ENCODE peak calls at places on chromosomes 2 and 18, in ten cellular contexts. One of them, this sample, is unnamed.

GRCh38 chr2:62343636-62344349 is 147.9 kb downstream of the B3GNT2 start:
- DNase-seq in anterior cingulate cortex: no peak
- DNase-seq in NCI-H2029: no peak
- DNase-seq in tibial artery: no peak
- DNase-seq in stimulated activated CD4-positive, alpha-beta T cell treated with anti-CD3 and anti-CD28 coated beads, Interleukin-4, amount 100 ng/mL, for 24 hours: no peak
- DNase-seq in retina: no peak
- DNase-seq in HT1080: no peak
- DNase-seq in ovary: no peak
- DNase-seq in esophagus muscularis mucosa: no peak
- DNase-seq in EL: no peak
- DNase-seq in this sample: no peak

GRCh38 chr2:197261808-197262226 is 48.8 kb downstream of the ANKRD44 start:
- DNase-seq in anterior cingulate cortex: no peak
- DNase-seq in NCI-H2029: peak
- DNase-seq in tibial artery: no peak
- DNase-seq in stimulated activated CD4-positive, alpha-beta T cell treated with anti-CD3 and anti-CD28 coated beads, Interleukin-4, amount 100 ng/mL, for 24 hours: no peak
- DNase-seq in retina: no peak
- DNase-seq in HT1080: no peak
- DNase-seq in ovary: no peak
- DNase-seq in esophagus muscularis mucosa: peak
- DNase-seq in EL: no peak
- DNase-seq in this sample: no peak

GRCh38 chr2:110741491-110741980 is 9.2 kb downstream of the ACOXL start:
- DNase-seq in anterior cingulate cortex: no peak
- DNase-seq in NCI-H2029: no peak
- DNase-seq in tibial artery: no peak
- DNase-seq in stimulated activated CD4-positive, alpha-beta T cell treated with anti-CD3 and anti-CD28 coated beads, Interleukin-4, amount 100 ng/mL, for 24 hours: no peak
- DNase-seq in retina: no peak
- DNase-seq in HT1080: no peak
- DNase-seq in ovary: no peak
- DNase-seq in esophagus muscularis mucosa: peak
- DNase-seq in EL: no peak
- DNase-seq in this sample: no peak

GRCh38 chr2:40289771-40290404 is 162.0 kb downstream of the SLC8A1 start:
- DNase-seq in anterior cingulate cortex: no peak
- DNase-seq in NCI-H2029: no peak
- DNase-seq in tibial artery: no peak
- DNase-seq in stimulated activated CD4-positive, alpha-beta T cell treated with anti-CD3 and anti-CD28 coated beads, Interleukin-4, amount 100 ng/mL, for 24 hours: no peak
- DNase-seq in retina: no peak
- DNase-seq in HT1080: no peak
- DNase-seq in ovary: no peak
- DNase-seq in esophagus muscularis mucosa: no peak
- DNase-seq in EL: no peak
- DNase-seq in this sample: no peak

GRCh38 chr2:25387479-25388449 is 46.0 kb upstream of the DNMT3A start:
- DNase-seq in anterior cingulate cortex: no peak
- DNase-seq in NCI-H2029: no peak
- DNase-seq in tibial artery: peak
- DNase-seq in stimulated activated CD4-positive, alpha-beta T cell treated with anti-CD3 and anti-CD28 coated beads, Interleukin-4, amount 100 ng/mL, for 24 hours: no peak
- DNase-seq in retina: no peak
- DNase-seq in HT1080: no peak
- DNase-seq in ovary: no peak
- DNase-seq in esophagus muscularis mucosa: no peak
- DNase-seq in EL: no peak
- DNase-seq in this sample: no peak

GRCh38 chr2:30109856-30110255 is 37.0 kb upstream of the YPEL5 start:
- DNase-seq in anterior cingulate cortex: no peak
- DNase-seq in NCI-H2029: no peak
- DNase-seq in tibial artery: no peak
- DNase-seq in stimulated activated CD4-positive, alpha-beta T cell treated with anti-CD3 and anti-CD28 coated beads, Interleukin-4, amount 100 ng/mL, for 24 hours: no peak
- DNase-seq in retina: no peak
- DNase-seq in HT1080: no peak
- DNase-seq in ovary: no peak
- DNase-seq in esophagus muscularis mucosa: peak
- DNase-seq in EL: peak
- DNase-seq in this sample: no peak

GRCh38 chr18:40348196-40348595 is 1606.8 kb upstream of the PIK3C3 start:
- DNase-seq in anterior cingulate cortex: no peak
- DNase-seq in NCI-H2029: no peak
- DNase-seq in tibial artery: no peak
- DNase-seq in stimulated activated CD4-positive, alpha-beta T cell treated with anti-CD3 and anti-CD28 coated beads, Interleukin-4, amount 100 ng/mL, for 24 hours: no peak
- DNase-seq in retina: no peak
- DNase-seq in HT1080: no peak
- DNase-seq in ovary: no peak
- DNase-seq in esophagus muscularis mucosa: no peak
- DNase-seq in EL: no peak
- DNase-seq in this sample: no peak

GRCh38 chr2:219468410-219469185 is 30.1 kb upstream of the GMPPA start:
- DNase-seq in anterior cingulate cortex: no peak
- DNase-seq in NCI-H2029: no peak
- DNase-seq in tibial artery: no peak
- DNase-seq in stimulated activated CD4-positive, alpha-beta T cell treated with anti-CD3 and anti-CD28 coated beads, Interleukin-4, amount 100 ng/mL, for 24 hours: no peak
- DNase-seq in retina: no peak
- DNase-seq in HT1080: no peak
- DNase-seq in ovary: no peak
- DNase-seq in esophagus muscularis mucosa: no peak
- DNase-seq in EL: peak
- DNase-seq in this sample: no peak

GRCh38 chr2:231988179-231988866 is 26.8 kb downstream of the DIS3L2 start:
- DNase-seq in anterior cingulate cortex: no peak
- DNase-seq in NCI-H2029: no peak
- DNase-seq in tibial artery: no peak
- DNase-seq in stimulated activated CD4-positive, alpha-beta T cell treated with anti-CD3 and anti-CD28 coated beads, Interleukin-4, amount 100 ng/mL, for 24 hours: no peak
- DNase-seq in retina: no peak
- DNase-seq in HT1080: no peak
- DNase-seq in ovary: no peak
- DNase-seq in esophagus muscularis mucosa: no peak
- DNase-seq in EL: no peak
- DNase-seq in this sample: no peak

GRCh38 chr2:53880756-53881155 is 21.0 kb upstream of the GPR75 start:
- DNase-seq in anterior cingulate cortex: no peak
- DNase-seq in NCI-H2029: no peak
- DNase-seq in tibial artery: no peak
- DNase-seq in stimulated activated CD4-positive, alpha-beta T cell treated with anti-CD3 and anti-CD28 coated beads, Interleukin-4, amount 100 ng/mL, for 24 hours: no peak
- DNase-seq in retina: no peak
- DNase-seq in HT1080: peak
- DNase-seq in ovary: no peak
- DNase-seq in esophagus muscularis mucosa: no peak
- DNase-seq in EL: peak
- DNase-seq in this sample: no peak

GRCh38 chr18:22176282-22176621 is 6.9 kb downstream of the GATA6 start:
- DNase-seq in anterior cingulate cortex: no peak
- DNase-seq in NCI-H2029: no peak
- DNase-seq in tibial artery: no peak
- DNase-seq in stimulated activated CD4-positive, alpha-beta T cell treated with anti-CD3 and anti-CD28 coated beads, Interleukin-4, amount 100 ng/mL, for 24 hours: no peak
- DNase-seq in retina: no peak
- DNase-seq in HT1080: no peak
- DNase-seq in ovary: no peak
- DNase-seq in esophagus muscularis mucosa: no peak
- DNase-seq in EL: no peak
- DNase-seq in this sample: no peak

GRCh38 chr18:60372598-60372997 is at the start of gene MC4R:
- DNase-seq in anterior cingulate cortex: peak
- DNase-seq in NCI-H2029: peak
- DNase-seq in tibial artery: no peak
- DNase-seq in stimulated activated CD4-positive, alpha-beta T cell treated with anti-CD3 and anti-CD28 coated beads, Interleukin-4, amount 100 ng/mL, for 24 hours: no peak
- DNase-seq in retina: peak
- DNase-seq in HT1080: peak
- DNase-seq in ovary: no peak
- DNase-seq in esophagus muscularis mucosa: no peak
- DNase-seq in EL: peak
- DNase-seq in this sample: no peak

GRCh38 chr2:235171511-235172130 is 219.8 kb downstream of the SH3BP4 start:
- DNase-seq in anterior cingulate cortex: no peak
- DNase-seq in NCI-H2029: no peak
- DNase-seq in tibial artery: no peak
- DNase-seq in stimulated activated CD4-positive, alpha-beta T cell treated with anti-CD3 and anti-CD28 coated beads, Interleukin-4, amount 100 ng/mL, for 24 hours: no peak
- DNase-seq in retina: no peak
- DNase-seq in HT1080: peak
- DNase-seq in ovary: no peak
- DNase-seq in esophagus muscularis mucosa: no peak
- DNase-seq in EL: peak
- DNase-seq in this sample: no peak

GRCh38 chr18:58135806-58136331 is 91.8 kb downstream of the NEDD4L start:
- DNase-seq in anterior cingulate cortex: peak
- DNase-seq in NCI-H2029: peak
- DNase-seq in tibial artery: no peak
- DNase-seq in stimulated activated CD4-positive, alpha-beta T cell treated with anti-CD3 and anti-CD28 coated beads, Interleukin-4, amount 100 ng/mL, for 24 hours: peak
- DNase-seq in retina: peak
- DNase-seq in HT1080: peak
- DNase-seq in ovary: peak
- DNase-seq in esophagus muscularis mucosa: no peak
- DNase-seq in EL: peak
- DNase-seq in this sample: peak

GRCh38 chr18:34880882-34881852 is 160.0 kb upstream of the MAPRE2 start:
- DNase-seq in anterior cingulate cortex: no peak
- DNase-seq in NCI-H2029: no peak
- DNase-seq in tibial artery: no peak
- DNase-seq in stimulated activated CD4-positive, alpha-beta T cell treated with anti-CD3 and anti-CD28 coated beads, Interleukin-4, amount 100 ng/mL, for 24 hours: no peak
- DNase-seq in retina: no peak
- DNase-seq in HT1080: no peak
- DNase-seq in ovary: no peak
- DNase-seq in esophagus muscularis mucosa: peak
- DNase-seq in EL: peak
- DNase-seq in this sample: no peak

GRCh38 chr2:43083278-43083677 is 143.1 kb downstream of the ZFP36L2 start:
- DNase-seq in anterior cingulate cortex: no peak
- DNase-seq in NCI-H2029: no peak
- DNase-seq in tibial artery: peak
- DNase-seq in stimulated activated CD4-positive, alpha-beta T cell treated with anti-CD3 and anti-CD28 coated beads, Interleukin-4, amount 100 ng/mL, for 24 hours: no peak
- DNase-seq in retina: no peak
- DNase-seq in HT1080: no peak
- DNase-seq in ovary: peak
- DNase-seq in esophagus muscularis mucosa: no peak
- DNase-seq in EL: no peak
- DNase-seq in this sample: no peak

GRCh38 chr2:195343942-195344530 is 313.0 kb upstream of the SLC39A10 start:
- DNase-seq in anterior cingulate cortex: no peak
- DNase-seq in NCI-H2029: no peak
- DNase-seq in tibial artery: no peak
- DNase-seq in stimulated activated CD4-positive, alpha-beta T cell treated with anti-CD3 and anti-CD28 coated beads, Interleukin-4, amount 100 ng/mL, for 24 hours: no peak
- DNase-seq in retina: no peak
- DNase-seq in HT1080: peak
- DNase-seq in ovary: no peak
- DNase-seq in esophagus muscularis mucosa: no peak
- DNase-seq in EL: peak
- DNase-seq in this sample: no peak

GRCh38 chr2:21633531-21634310 is 510.0 kb downstream of the TDRD15 start:
- DNase-seq in anterior cingulate cortex: no peak
- DNase-seq in NCI-H2029: no peak
- DNase-seq in tibial artery: no peak
- DNase-seq in stimulated activated CD4-positive, alpha-beta T cell treated with anti-CD3 and anti-CD28 coated beads, Interleukin-4, amount 100 ng/mL, for 24 hours: no peak
- DNase-seq in retina: peak
- DNase-seq in HT1080: no peak
- DNase-seq in ovary: no peak
- DNase-seq in esophagus muscularis mucosa: peak
- DNase-seq in EL: no peak
- DNase-seq in this sample: no peak

GRCh38 chr2:167640096-167640495 is 607.3 kb downstream of the STK39 start:
- DNase-seq in anterior cingulate cortex: no peak
- DNase-seq in NCI-H2029: no peak
- DNase-seq in tibial artery: no peak
- DNase-seq in stimulated activated CD4-positive, alpha-beta T cell treated with anti-CD3 and anti-CD28 coated beads, Interleukin-4, amount 100 ng/mL, for 24 hours: no peak
- DNase-seq in retina: no peak
- DNase-seq in HT1080: no peak
- DNase-seq in ovary: no peak
- DNase-seq in esophagus muscularis mucosa: no peak
- DNase-seq in EL: no peak
- DNase-seq in this sample: no peak

GRCh38 chr2:169933124-169933711 is 106.0 kb downstream of the UBR3 start:
- DNase-seq in anterior cingulate cortex: no peak
- DNase-seq in NCI-H2029: peak
- DNase-seq in tibial artery: no peak
- DNase-seq in stimulated activated CD4-positive, alpha-beta T cell treated with anti-CD3 and anti-CD28 coated beads, Interleukin-4, amount 100 ng/mL, for 24 hours: no peak
- DNase-seq in retina: no peak
- DNase-seq in HT1080: no peak
- DNase-seq in ovary: no peak
- DNase-seq in esophagus muscularis mucosa: no peak
- DNase-seq in EL: peak
- DNase-seq in this sample: no peak

GRCh38 chr2:147135401-147135800 is 709.4 kb upstream of the ACVR2A start:
- DNase-seq in anterior cingulate cortex: no peak
- DNase-seq in NCI-H2029: peak
- DNase-seq in tibial artery: no peak
- DNase-seq in stimulated activated CD4-positive, alpha-beta T cell treated with anti-CD3 and anti-CD28 coated beads, Interleukin-4, amount 100 ng/mL, for 24 hours: no peak
- DNase-seq in retina: no peak
- DNase-seq in HT1080: no peak
- DNase-seq in ovary: no peak
- DNase-seq in esophagus muscularis mucosa: no peak
- DNase-seq in EL: no peak
- DNase-seq in this sample: no peak

GRCh38 chr2:241073166-241074064 is 28.7 kb downstream of the MTERF4 start:
- DNase-seq in anterior cingulate cortex: no peak
- DNase-seq in NCI-H2029: no peak
- DNase-seq in tibial artery: peak
- DNase-seq in stimulated activated CD4-positive, alpha-beta T cell treated with anti-CD3 and anti-CD28 coated beads, Interleukin-4, amount 100 ng/mL, for 24 hours: no peak
- DNase-seq in retina: no peak
- DNase-seq in HT1080: no peak
- DNase-seq in ovary: no peak
- DNase-seq in esophagus muscularis mucosa: no peak
- DNase-seq in EL: no peak
- DNase-seq in this sample: no peak

GRCh38 chr2:65595641-65596040 is 163.2 kb upstream of the SPRED2 start:
- DNase-seq in anterior cingulate cortex: no peak
- DNase-seq in NCI-H2029: no peak
- DNase-seq in tibial artery: no peak
- DNase-seq in stimulated activated CD4-positive, alpha-beta T cell treated with anti-CD3 and anti-CD28 coated beads, Interleukin-4, amount 100 ng/mL, for 24 hours: no peak
- DNase-seq in retina: no peak
- DNase-seq in HT1080: no peak
- DNase-seq in ovary: no peak
- DNase-seq in esophagus muscularis mucosa: peak
- DNase-seq in EL: no peak
- DNase-seq in this sample: no peak

GRCh38 chr2:11777066-11777782 is 30.8 kb downstream of the LPIN1 start:
- DNase-seq in anterior cingulate cortex: no peak
- DNase-seq in NCI-H2029: no peak
- DNase-seq in tibial artery: no peak
- DNase-seq in stimulated activated CD4-positive, alpha-beta T cell treated with anti-CD3 and anti-CD28 coated beads, Interleukin-4, amount 100 ng/mL, for 24 hours: no peak
- DNase-seq in retina: no peak
- DNase-seq in HT1080: no peak
- DNase-seq in ovary: no peak
- DNase-seq in esophagus muscularis mucosa: no peak
- DNase-seq in EL: no peak
- DNase-seq in this sample: no peak

GRCh38 chr2:37215255-37215654 is 16.1 kb downstream of the CEBPZ start:
- DNase-seq in anterior cingulate cortex: no peak
- DNase-seq in NCI-H2029: no peak
- DNase-seq in tibial artery: no peak
- DNase-seq in stimulated activated CD4-positive, alpha-beta T cell treated with anti-CD3 and anti-CD28 coated beads, Interleukin-4, amount 100 ng/mL, for 24 hours: no peak
- DNase-seq in retina: no peak
- DNase-seq in HT1080: no peak
- DNase-seq in ovary: no peak
- DNase-seq in esophagus muscularis mucosa: no peak
- DNase-seq in EL: no peak
- DNase-seq in this sample: no peak

GRCh38 chr2:230443540-230443939 is 27.5 kb downstream of the SP100 start:
- DNase-seq in anterior cingulate cortex: no peak
- DNase-seq in NCI-H2029: no peak
- DNase-seq in tibial artery: no peak
- DNase-seq in stimulated activated CD4-positive, alpha-beta T cell treated with anti-CD3 and anti-CD28 coated beads, Interleukin-4, amount 100 ng/mL, for 24 hours: no peak
- DNase-seq in retina: no peak
- DNase-seq in HT1080: peak
- DNase-seq in ovary: no peak
- DNase-seq in esophagus muscularis mucosa: no peak
- DNase-seq in EL: peak
- DNase-seq in this sample: no peak

GRCh38 chr2:187138240-187138639 is 289.3 kb upstream of the ZSWIM2 start:
- DNase-seq in anterior cingulate cortex: no peak
- DNase-seq in NCI-H2029: no peak
- DNase-seq in tibial artery: no peak
- DNase-seq in stimulated activated CD4-positive, alpha-beta T cell treated with anti-CD3 and anti-CD28 coated beads, Interleukin-4, amount 100 ng/mL, for 24 hours: no peak
- DNase-seq in retina: peak
- DNase-seq in HT1080: peak
- DNase-seq in ovary: peak
- DNase-seq in esophagus muscularis mucosa: no peak
- DNase-seq in EL: peak
- DNase-seq in this sample: no peak

This sample was measured in ureter.